ENCODE peak calls at places on chromosomes 3 and 15, in ten cellular contexts. One of them, this sample, is unnamed.

GRCh38 chr3:190076138-190076537 is 44.6 kb downstream of the P3H2 start:
- DNase-seq in right cardiac atrium: no peak
- DNase-seq in AG08395: no peak
- DNase-seq in ELF-1: no peak
- DNase-seq in IMR-90: peak; percentile 21
- DNase-seq in GDM1: no peak
- DNase-seq in Jurkat, Clone E6-1: no peak
- DNase-seq in GM13977: no peak
- DNase-seq in NB4: no peak
- DNase-seq in dorsolateral prefrontal cortex: no peak
- DNase-seq in this sample: no peak

GRCh38 chr3:72185549-72186484 is 400.9 kb upstream of the PROK2 start:
- DNase-seq in right cardiac atrium: no peak
- DNase-seq in AG08395: peak; percentile 92
- DNase-seq in ELF-1: no peak
- DNase-seq in IMR-90: peak; percentile 80
- DNase-seq in GDM1: no peak
- DNase-seq in Jurkat, Clone E6-1: no peak
- DNase-seq in GM13977: no peak
- DNase-seq in NB4: no peak
- DNase-seq in dorsolateral prefrontal cortex: no peak
- DNase-seq in this sample: no peak

GRCh38 chr15:92653836-92654524 is 1.6 kb downstream of the FAM174B start:
- DNase-seq in right cardiac atrium: no peak
- DNase-seq in AG08395: no peak
- DNase-seq in ELF-1: peak; percentile 87
- DNase-seq in IMR-90: no peak
- DNase-seq in GDM1: no peak
- DNase-seq in Jurkat, Clone E6-1: no peak
- DNase-seq in GM13977: peak; percentile 67
- DNase-seq in NB4: no peak
- DNase-seq in dorsolateral prefrontal cortex: peak; percentile 52
- DNase-seq in this sample: no peak

GRCh38 chr15:70328137-70329115 is 230.7 kb upstream of the TLE3 start:
- DNase-seq in right cardiac atrium: peak; percentile 65
- DNase-seq in AG08395: peak; percentile 91
- DNase-seq in ELF-1: no peak
- DNase-seq in IMR-90: peak; percentile 48
- DNase-seq in GDM1: peak; percentile 70
- DNase-seq in Jurkat, Clone E6-1: no peak
- DNase-seq in GM13977: peak; percentile 39
- DNase-seq in NB4: peak; percentile 83
- DNase-seq in dorsolateral prefrontal cortex: no peak
- DNase-seq in this sample: peak; percentile 47

GRCh38 chr15:86916671-86917450 is 837.2 kb downstream of the AGBL1 start:
- DNase-seq in right cardiac atrium: peak; percentile 66
- DNase-seq in AG08395: no peak
- DNase-seq in ELF-1: no peak
- DNase-seq in IMR-90: no peak
- DNase-seq in GDM1: no peak
- DNase-seq in Jurkat, Clone E6-1: no peak
- DNase-seq in GM13977: no peak
- DNase-seq in NB4: no peak
- DNase-seq in dorsolateral prefrontal cortex: peak; percentile 97
- DNase-seq in this sample: no peak

GRCh38 chr15:59437473-59437776 is 561 bp upstream of the FAM81A start:
- DNase-seq in right cardiac atrium: no peak
- DNase-seq in AG08395: no peak
- DNase-seq in ELF-1: no peak
- DNase-seq in IMR-90: no peak
- DNase-seq in GDM1: no peak
- DNase-seq in Jurkat, Clone E6-1: no peak
- DNase-seq in GM13977: no peak
- DNase-seq in NB4: no peak
- DNase-seq in dorsolateral prefrontal cortex: no peak
- DNase-seq in this sample: no peak

GRCh38 chr15:57025264-57025939 is 107.0 kb downstream of the TCF12 start:
- DNase-seq in right cardiac atrium: no peak
- DNase-seq in AG08395: peak; percentile 24
- DNase-seq in ELF-1: no peak
- DNase-seq in IMR-90: peak; percentile 78
- DNase-seq in GDM1: no peak
- DNase-seq in Jurkat, Clone E6-1: no peak
- DNase-seq in GM13977: no peak
- DNase-seq in NB4: peak; percentile 65
- DNase-seq in dorsolateral prefrontal cortex: no peak
- DNase-seq in this sample: peak; percentile 10

GRCh38 chr3:70728311-70728710 is 415.9 kb upstream of the MDFIC2 start:
- DNase-seq in right cardiac atrium: no peak
- DNase-seq in AG08395: no peak
- DNase-seq in ELF-1: no peak
- DNase-seq in IMR-90: peak; percentile 54
- DNase-seq in GDM1: no peak
- DNase-seq in Jurkat, Clone E6-1: no peak
- DNase-seq in GM13977: no peak
- DNase-seq in NB4: no peak
- DNase-seq in dorsolateral prefrontal cortex: no peak
- DNase-seq in this sample: no peak

GRCh38 chr3:157916672-157917071 is 189.5 kb downstream of the SHOX2 start:
- DNase-seq in right cardiac atrium: no peak
- DNase-seq in AG08395: peak; percentile 22
- DNase-seq in ELF-1: no peak
- DNase-seq in IMR-90: no peak
- DNase-seq in GDM1: no peak
- DNase-seq in Jurkat, Clone E6-1: no peak
- DNase-seq in GM13977: no peak
- DNase-seq in NB4: no peak
- DNase-seq in dorsolateral prefrontal cortex: no peak
- DNase-seq in this sample: no peak

GRCh38 chr15:54518145-54518941 is 540.1 kb downstream of the UNC13C start:
- DNase-seq in right cardiac atrium: no peak
- DNase-seq in AG08395: no peak
- DNase-seq in ELF-1: no peak
- DNase-seq in IMR-90: no peak
- DNase-seq in GDM1: no peak
- DNase-seq in Jurkat, Clone E6-1: no peak
- DNase-seq in GM13977: no peak
- DNase-seq in NB4: no peak
- DNase-seq in dorsolateral prefrontal cortex: no peak
- DNase-seq in this sample: no peak

GRCh38 chr3:183566882-183567281 is 11.4 kb upstream of the KLHL6 start:
- DNase-seq in right cardiac atrium: no peak
- DNase-seq in AG08395: no peak
- DNase-seq in ELF-1: no peak
- DNase-seq in IMR-90: no peak
- DNase-seq in GDM1: no peak
- DNase-seq in Jurkat, Clone E6-1: no peak
- DNase-seq in GM13977: no peak
- DNase-seq in NB4: no peak
- DNase-seq in dorsolateral prefrontal cortex: no peak
- DNase-seq in this sample: no peak

GRCh38 chr3:104088738-104089137 is 1278.0 kb upstream of the ALCAM start:
- DNase-seq in right cardiac atrium: no peak
- DNase-seq in AG08395: no peak
- DNase-seq in ELF-1: no peak
- DNase-seq in IMR-90: no peak
- DNase-seq in GDM1: no peak
- DNase-seq in Jurkat, Clone E6-1: no peak
- DNase-seq in GM13977: no peak
- DNase-seq in NB4: no peak
- DNase-seq in dorsolateral prefrontal cortex: no peak
- DNase-seq in this sample: no peak

GRCh38 chr15:66875588-66876422 is 173.8 kb downstream of the SMAD6 start:
- DNase-seq in right cardiac atrium: no peak
- DNase-seq in AG08395: no peak
- DNase-seq in ELF-1: no peak
- DNase-seq in IMR-90: peak; percentile 25
- DNase-seq in GDM1: no peak
- DNase-seq in Jurkat, Clone E6-1: no peak
- DNase-seq in GM13977: no peak
- DNase-seq in NB4: no peak
- DNase-seq in dorsolateral prefrontal cortex: no peak
- DNase-seq in this sample: no peak

GRCh38 chr3:173289072-173289471 is 108.5 kb upstream of the NLGN1 start:
- DNase-seq in right cardiac atrium: no peak
- DNase-seq in AG08395: no peak
- DNase-seq in ELF-1: no peak
- DNase-seq in IMR-90: no peak
- DNase-seq in GDM1: no peak
- DNase-seq in Jurkat, Clone E6-1: no peak
- DNase-seq in GM13977: no peak
- DNase-seq in NB4: no peak
- DNase-seq in dorsolateral prefrontal cortex: no peak
- DNase-seq in this sample: no peak

GRCh38 chr3:64163755-64164148 is 61.5 kb downstream of the PRICKLE2 start:
- DNase-seq in right cardiac atrium: no peak
- DNase-seq in AG08395: peak; percentile 66
- DNase-seq in ELF-1: no peak
- DNase-seq in IMR-90: peak; percentile 96
- DNase-seq in GDM1: no peak
- DNase-seq in Jurkat, Clone E6-1: no peak
- DNase-seq in GM13977: peak; percentile 42
- DNase-seq in NB4: peak; percentile 17
- DNase-seq in dorsolateral prefrontal cortex: no peak
- DNase-seq in this sample: no peak

GRCh38 chr3:71384393-71384792 is 199.1 kb downstream of the FOXP1 start:
- DNase-seq in right cardiac atrium: no peak
- DNase-seq in AG08395: no peak
- DNase-seq in ELF-1: no peak
- DNase-seq in IMR-90: no peak
- DNase-seq in GDM1: no peak
- DNase-seq in Jurkat, Clone E6-1: no peak
- DNase-seq in GM13977: no peak
- DNase-seq in NB4: no peak
- DNase-seq in dorsolateral prefrontal cortex: no peak
- DNase-seq in this sample: no peak

GRCh38 chr3:47193871-47194859 is 30.3 kb upstream of the SETD2 start:
- DNase-seq in right cardiac atrium: no peak
- DNase-seq in AG08395: no peak
- DNase-seq in ELF-1: no peak
- DNase-seq in IMR-90: peak; percentile 56
- DNase-seq in GDM1: no peak
- DNase-seq in Jurkat, Clone E6-1: no peak
- DNase-seq in GM13977: no peak
- DNase-seq in NB4: no peak
- DNase-seq in dorsolateral prefrontal cortex: no peak
- DNase-seq in this sample: no peak

GRCh38 chr15:90085565-90085964 is 16.7 kb downstream of the IDH2 start:
- DNase-seq in right cardiac atrium: no peak
- DNase-seq in AG08395: no peak
- DNase-seq in ELF-1: no peak
- DNase-seq in IMR-90: no peak
- DNase-seq in GDM1: no peak
- DNase-seq in Jurkat, Clone E6-1: no peak
- DNase-seq in GM13977: no peak
- DNase-seq in NB4: peak; percentile 39
- DNase-seq in dorsolateral prefrontal cortex: no peak
- DNase-seq in this sample: no peak

GRCh38 chr15:92693922-92694331 is 38.4 kb upstream of the FAM174B start:
- DNase-seq in right cardiac atrium: no peak
- DNase-seq in AG08395: peak; percentile 17
- DNase-seq in ELF-1: peak; percentile 79
- DNase-seq in IMR-90: peak; percentile 3
- DNase-seq in GDM1: no peak
- DNase-seq in Jurkat, Clone E6-1: peak; percentile 10
- DNase-seq in GM13977: no peak
- DNase-seq in NB4: peak; percentile 67
- DNase-seq in dorsolateral prefrontal cortex: peak; percentile 38
- DNase-seq in this sample: peak; percentile 25

GRCh38 chr3:161371441-161372320 is at the start of gene SPTSSB:
- DNase-seq in right cardiac atrium: peak; percentile 68
- DNase-seq in AG08395: peak; percentile 16
- DNase-seq in ELF-1: peak; percentile 85
- DNase-seq in IMR-90: no peak
- DNase-seq in GDM1: no peak
- DNase-seq in Jurkat, Clone E6-1: no peak
- DNase-seq in GM13977: peak; percentile 48
- DNase-seq in NB4: peak; percentile 3
- DNase-seq in dorsolateral prefrontal cortex: peak; percentile 29
- DNase-seq in this sample: no peak

GRCh38 chr3:144760831-144761230 is 789.2 kb downstream of the DIPK2A start:
- DNase-seq in right cardiac atrium: no peak
- DNase-seq in AG08395: no peak
- DNase-seq in ELF-1: no peak
- DNase-seq in IMR-90: no peak
- DNase-seq in GDM1: no peak
- DNase-seq in Jurkat, Clone E6-1: no peak
- DNase-seq in GM13977: no peak
- DNase-seq in NB4: no peak
- DNase-seq in dorsolateral prefrontal cortex: peak; percentile 40
- DNase-seq in this sample: no peak

GRCh38 chr3:14352002-14352627 is 50.3 kb upstream of the SLC6A6 start:
- DNase-seq in right cardiac atrium: no peak
- DNase-seq in AG08395: no peak
- DNase-seq in ELF-1: peak; percentile 69
- DNase-seq in IMR-90: peak; percentile 7
- DNase-seq in GDM1: no peak
- DNase-seq in Jurkat, Clone E6-1: peak; percentile 29
- DNase-seq in GM13977: no peak
- DNase-seq in NB4: peak; percentile 70
- DNase-seq in dorsolateral prefrontal cortex: peak; percentile 54
- DNase-seq in this sample: no peak

GRCh38 chr3:65938676-65939075 is 100.0 kb downstream of the MAGI1 start:
- DNase-seq in right cardiac atrium: no peak
- DNase-seq in AG08395: no peak
- DNase-seq in ELF-1: no peak
- DNase-seq in IMR-90: no peak
- DNase-seq in GDM1: no peak
- DNase-seq in Jurkat, Clone E6-1: no peak
- DNase-seq in GM13977: no peak
- DNase-seq in NB4: no peak
- DNase-seq in dorsolateral prefrontal cortex: no peak
- DNase-seq in this sample: no peak

GRCh38 chr15:98859149-98859548 is 148.4 kb downstream of the PGPEP1L start:
- DNase-seq in right cardiac atrium: no peak
- DNase-seq in AG08395: no peak
- DNase-seq in ELF-1: no peak
- DNase-seq in IMR-90: no peak
- DNase-seq in GDM1: no peak
- DNase-seq in Jurkat, Clone E6-1: no peak
- DNase-seq in GM13977: no peak
- DNase-seq in NB4: no peak
- DNase-seq in dorsolateral prefrontal cortex: no peak
- DNase-seq in this sample: no peak

GRCh38 chr3:14814473-14814872 is 4.3 kb upstream of the FGD5 start:
- DNase-seq in right cardiac atrium: no peak
- DNase-seq in AG08395: no peak
- DNase-seq in ELF-1: peak; percentile 13
- DNase-seq in IMR-90: no peak
- DNase-seq in GDM1: no peak
- DNase-seq in Jurkat, Clone E6-1: no peak
- DNase-seq in GM13977: no peak
- DNase-seq in NB4: no peak
- DNase-seq in dorsolateral prefrontal cortex: no peak
- DNase-seq in this sample: no peak

GRCh38 chr15:29914441-29915053 is 92.3 kb upstream of the TJP1 start:
- DNase-seq in right cardiac atrium: peak; percentile 58
- DNase-seq in AG08395: no peak
- DNase-seq in ELF-1: no peak
- DNase-seq in IMR-90: no peak
- DNase-seq in GDM1: no peak
- DNase-seq in Jurkat, Clone E6-1: no peak
- DNase-seq in GM13977: no peak
- DNase-seq in NB4: no peak
- DNase-seq in dorsolateral prefrontal cortex: no peak
- DNase-seq in this sample: no peak

GRCh38 chr3:188067932-188068331 is 86.0 kb upstream of the LPP start:
- DNase-seq in right cardiac atrium: no peak
- DNase-seq in AG08395: peak; percentile 74
- DNase-seq in ELF-1: no peak
- DNase-seq in IMR-90: peak; percentile 83
- DNase-seq in GDM1: no peak
- DNase-seq in Jurkat, Clone E6-1: no peak
- DNase-seq in GM13977: no peak
- DNase-seq in NB4: no peak
- DNase-seq in dorsolateral prefrontal cortex: no peak
- DNase-seq in this sample: no peak

GRCh38 chr3:64623125-64623524 is 64.7 kb downstream of the ADAMTS9 start:
- DNase-seq in right cardiac atrium: no peak
- DNase-seq in AG08395: no peak
- DNase-seq in ELF-1: no peak
- DNase-seq in IMR-90: no peak
- DNase-seq in GDM1: no peak
- DNase-seq in Jurkat, Clone E6-1: no peak
- DNase-seq in GM13977: no peak
- DNase-seq in NB4: no peak
- DNase-seq in dorsolateral prefrontal cortex: no peak
- DNase-seq in this sample: no peak

This sample was measured in AML-193.